ENCODE peak calls at places on chromosomes 3 and 15, in seven cellular contexts. O is adrenal gland, X is epithelial cell of esophagus, G is Calu3, A is AG04450, D is psoas muscle, F is mucosa of descending colon. K is an unnamed sample.

GRCh38 chr3:122405015-122405414 is 10.8 kb downstream of the WDR5B start:
- DNase-seq in O (no peak), X (no peak), G (no peak), A (no peak), D (no peak), F (no peak), K (no peak)

GRCh38 chr3:194058189-194058571 is 77.8 kb upstream of the HES1 start:
- DNase-seq in O (peak), X (peak), G (peak), A (no peak), D (peak), F (peak), K (peak)

GRCh38 chr3:98003306-98003969 is 31.2 kb upstream of the RIOX2 start:
- DNase-seq in O (no peak), X (no peak), G (no peak), A (no peak), D (no peak), F (no peak), K (no peak)

GRCh38 chr15:67784057-67784781 is 41.1 kb upstream of the SKOR1 start:
- DNase-seq in O (no peak), X (no peak), G (no peak), A (no peak), D (no peak), F (peak), K (no peak)

GRCh38 chr3:42068303-42069088 is 22.7 kb upstream of the TRAK1 start:
- DNase-seq in O (no peak), X (peak), G (no peak), A (no peak), D (no peak), F (no peak), K (no peak)

GRCh38 chr3:15713364-15713763 is 84.4 kb downstream of the ANKRD28 start:
- DNase-seq in O (no peak), X (no peak), G (no peak), A (no peak), D (no peak), F (no peak), K (no peak)

GRCh38 chr15:68409736-68410370 is 22.1 kb downstream of the ITGA11 start:
- DNase-seq in O (peak), X (no peak), G (no peak), A (no peak), D (no peak), F (no peak), K (peak)

GRCh38 chr3:129316121-129317013 is 37.7 kb downstream of the HMCES start:
- DNase-seq in O (peak), X (peak), G (peak), A (no peak), D (peak), F (peak), K (peak)

GRCh38 chr3:17799312-17799711 is 56.9 kb upstream of the TBC1D5 start:
- DNase-seq in O (no peak), X (no peak), G (no peak), A (no peak), D (no peak), F (no peak), K (no peak)

GRCh38 chr3:9247361-9248231 is 1.9 kb downstream of the SRGAP3 start:
- DNase-seq in O (no peak), X (peak), G (no peak), A (no peak), D (no peak), F (no peak), K (no peak)

GRCh38 chr3:72244396-72244795 is 459.4 kb upstream of the PROK2 start:
- DNase-seq in O (no peak), X (no peak), G (no peak), A (no peak), D (no peak), F (no peak), K (no peak)

GRCh38 chr3:72247126-72247525 is 462.2 kb upstream of the PROK2 start:
- DNase-seq in O (no peak), X (no peak), G (no peak), A (no peak), D (no peak), F (no peak), K (no peak)

GRCh38 chr3:72246685-72247084 is 461.7 kb upstream of the PROK2 start:
- DNase-seq in O (no peak), X (no peak), G (no peak), A (no peak), D (no peak), F (no peak), K (no peak)

GRCh38 chr3:72247645-72248388 is 462.9 kb upstream of the PROK2 start:
- DNase-seq in O (no peak), X (no peak), G (no peak), A (no peak), D (no peak), F (no peak), K (no peak)

DNA sequence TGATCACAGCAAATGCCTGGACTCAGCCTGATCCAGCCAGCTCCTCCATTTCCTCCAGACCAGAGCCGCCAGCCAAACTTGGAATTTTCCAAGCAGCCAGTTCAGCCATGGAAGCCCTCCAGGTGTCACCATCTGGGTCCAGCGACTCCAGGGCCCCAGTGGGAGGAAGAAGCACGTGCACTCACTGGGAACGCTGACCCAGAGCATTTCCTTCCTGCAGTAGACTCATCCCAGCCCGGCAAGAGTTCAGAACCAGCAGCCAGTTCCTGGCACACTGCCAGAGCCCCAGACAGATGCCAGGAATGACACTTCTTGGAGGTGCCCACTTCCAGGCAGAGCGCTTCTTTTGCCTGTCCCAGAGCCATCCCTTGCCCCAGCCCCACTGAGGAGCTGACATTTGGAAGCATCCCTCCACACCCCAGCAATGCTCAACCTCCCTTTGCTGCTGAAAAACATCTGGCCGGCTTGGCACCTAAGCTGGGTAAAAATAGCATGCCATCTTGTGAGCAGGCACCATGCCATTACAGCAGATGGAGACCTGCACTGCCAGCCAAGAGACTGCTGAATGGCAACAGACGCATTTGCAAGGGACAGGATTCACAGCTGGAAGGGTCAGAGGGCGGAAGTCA is 460.3 kb upstream of the PROK2 start:
- DNase-seq in O (peak), X (no peak), G (no peak), A (no peak), D (peak), F (no peak), K (no peak)
- TF ChIP-seq CTCF in O (no peak), X (no peak), G (no peak), A (no peak), D (no peak), F (no peak), K (no peak)

GRCh38 chr3:149373235-149374125 is 4.0 kb downstream of the TM4SF1 start:
- DNase-seq in O (no peak), X (peak), G (no peak), A (peak), D (no peak), F (no peak), K (no peak)

GRCh38 chr3:149368850-149369497 is 8.5 kb downstream of the TM4SF1 start:
- DNase-seq in O (no peak), X (no peak), G (no peak), A (no peak), D (no peak), F (no peak), K (no peak)

GRCh38 chr3:149369991-149370866 is 7.2 kb downstream of the TM4SF1 start:
- DNase-seq in O (no peak), X (peak), G (no peak), A (no peak), D (no peak), F (no peak), K (no peak)

GRCh38 chr3:149371723-149372114 is 5.7 kb downstream of the TM4SF1 start:
- DNase-seq in O (no peak), X (no peak), G (no peak), A (no peak), D (no peak), F (no peak), K (no peak)

GRCh38 chr3:149371001-149371722 is 6.3 kb downstream of the TM4SF1 start:
- DNase-seq in O (no peak), X (peak), G (no peak), A (no peak), D (no peak), F (no peak), K (no peak)
- TF ChIP-seq CTCF in O (no peak), X (peak), G (no peak), A (peak), D (no peak), F (no peak), K (no peak)

DNA sequence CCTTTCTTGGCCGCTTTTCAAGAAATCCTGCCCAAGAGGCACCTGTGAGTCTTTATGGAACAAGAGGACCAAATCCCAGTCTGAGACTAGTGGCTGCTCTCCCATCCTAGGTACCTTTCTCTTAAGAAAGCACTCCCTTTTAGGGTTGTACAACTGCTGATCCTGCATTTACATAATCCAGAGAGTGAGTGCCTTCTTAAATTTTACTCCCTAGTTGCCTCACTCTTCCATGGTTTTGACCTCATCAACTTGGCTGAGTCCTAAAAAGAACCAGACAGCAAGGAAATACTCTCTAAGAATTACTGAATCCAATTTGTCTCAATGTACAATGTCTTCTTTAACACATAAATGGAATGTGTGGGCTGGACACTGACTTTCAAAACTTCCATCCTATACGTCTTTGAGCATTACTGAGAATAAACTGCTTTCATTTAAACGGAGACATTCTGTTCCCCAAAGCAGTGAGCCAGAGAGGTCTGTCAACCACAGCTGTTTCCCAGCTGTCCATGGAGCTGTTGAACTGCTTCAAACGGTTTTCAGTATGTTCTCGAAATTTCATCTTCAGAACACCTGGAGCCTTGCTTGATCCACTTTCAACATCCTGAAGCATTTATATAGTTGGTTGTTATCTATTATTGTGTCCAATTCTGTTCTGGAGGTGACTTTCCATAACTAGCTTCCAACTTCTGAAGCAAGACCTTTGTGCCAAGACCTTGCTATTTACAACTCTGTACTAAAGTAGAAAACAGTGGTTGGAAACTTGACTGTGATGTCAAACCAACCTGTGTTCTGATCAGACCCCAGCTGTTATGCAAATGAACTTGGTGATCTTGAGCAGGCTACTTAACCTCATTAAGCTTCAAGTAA is 179.1 kb downstream of the SLC9A9 start:
- DNase-seq in O (no peak), X (no peak), G (no peak), A (no peak), D (no peak), F (no peak), K (no peak)
- TF ChIP-seq CTCF in O (no peak), X (no peak), G (no peak), A (no peak), D (no peak), F (no peak), K (no peak)

DNA sequence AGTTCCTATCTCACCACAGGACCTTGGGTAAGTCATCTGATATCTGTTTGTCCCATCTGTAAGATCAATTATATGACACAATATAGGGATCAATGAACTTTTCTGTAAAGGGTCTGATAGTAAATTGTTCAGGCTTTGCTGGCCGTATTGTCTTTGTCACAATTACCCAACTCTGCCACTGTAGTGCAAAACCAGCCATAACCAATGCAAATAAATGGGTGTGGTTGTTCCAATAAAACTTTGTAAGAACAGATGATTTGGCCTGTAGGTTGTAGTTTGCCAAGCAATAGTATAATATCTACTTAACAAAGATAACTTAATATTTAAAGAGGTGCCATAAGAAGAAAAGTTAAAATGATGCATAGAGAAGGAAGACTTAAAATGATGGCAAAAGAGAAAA is 210.8 kb downstream of the VPS13C start:
- DNase-seq in O (no peak), X (no peak), G (no peak), A (no peak), D (no peak), F (no peak), K (no peak)
- TF ChIP-seq CTCF in O (no peak), X (no peak), G (no peak), A (no peak), D (no peak), F (no peak), K (no peak)

DNA sequence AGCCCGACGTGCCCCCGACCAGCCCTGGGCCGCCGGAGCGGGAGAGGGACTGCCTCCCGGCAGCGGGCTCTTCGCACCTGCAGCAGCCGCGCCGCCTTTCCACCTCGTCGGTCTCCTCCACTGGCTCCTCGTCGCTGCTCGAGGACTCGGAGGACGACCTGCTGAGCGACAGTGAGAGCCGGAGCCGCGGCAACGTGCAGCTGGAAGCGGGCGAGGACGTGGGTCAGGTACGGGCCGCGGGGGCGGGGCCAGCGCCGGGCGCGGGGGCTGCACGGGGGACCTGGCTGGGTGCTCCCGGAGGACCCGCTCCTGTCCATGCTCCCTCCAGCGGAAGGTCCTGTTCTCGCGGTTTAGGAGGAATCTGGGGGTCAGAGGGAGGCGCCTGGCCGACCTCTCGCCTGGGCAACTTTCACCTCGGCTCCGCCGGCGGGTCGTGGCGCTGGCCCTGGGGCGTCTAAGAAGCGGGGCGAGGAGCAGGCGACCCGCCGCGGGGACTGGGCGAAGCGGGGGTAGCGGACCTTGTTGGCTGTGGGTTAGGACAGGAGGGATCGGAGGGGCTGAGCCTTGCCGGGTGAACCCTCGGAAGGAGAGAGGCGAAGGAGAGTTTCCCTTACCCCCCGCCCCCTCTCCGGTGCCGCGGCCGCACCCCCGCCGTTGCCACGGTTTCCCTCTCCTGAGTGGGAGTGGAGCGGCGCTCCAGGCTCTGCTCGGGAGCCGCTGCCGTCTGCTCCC is 682 bp downstream of the ITPKA start:
- DNase-seq in O (peak), X (no peak), G (peak), A (no peak), D (no peak), F (peak), K (no peak)
- TF ChIP-seq CTCF in O (no peak), X (no peak), G (no peak), A (no peak), D (no peak), F (peak), K (no peak)

GRCh38 chr15:98805434-98806274 is 157.3 kb downstream of the IGF1R start:
- DNase-seq in O (no peak), X (no peak), G (no peak), A (no peak), D (no peak), F (no peak), K (no peak)
- TF ChIP-seq CTCF in O (no peak), X (peak), G (no peak), A (peak), D (no peak), F (no peak), K (peak)